ENCODE peak calls at places on chromosomes 5 and 9, in nine cellular contexts. R is AG04449; H is CD4-positive, alpha-beta T cell; J is chondrocyte; X is endothelial cell; S is DND-41; Q is GM10248; D is HL-60; T is heart right ventricle. L is an unnamed sample.

GRCh38 chr5:84403773-84404172 is 19.1 kb upstream of the EDIL3 start:
- DNase-seq in R (peak), H (no peak), J (no peak), X (no peak), S (no peak), Q (no peak), D (no peak), T (no peak), L (no peak)

GRCh38 chr5:173595826-173596225 is 20.6 kb downstream of the BOD1 start:
- DNase-seq in R (no peak), H (no peak), J (no peak), X (no peak), S (no peak), Q (no peak), D (no peak), T (no peak), L (no peak)

GRCh38 chr9:72539824-72540347 is 18.5 kb downstream of the TMC1 start:
- DNase-seq in R (no peak), H (no peak), J (no peak), X (no peak), S (no peak), Q (no peak), D (no peak), T (no peak), L (no peak)

GRCh38 chr5:73954381-73954780 is 328.4 kb downstream of the ARHGEF28 start:
- DNase-seq in R (no peak), H (no peak), J (no peak), X (no peak), S (no peak), Q (no peak), D (no peak), T (no peak), L (no peak)

GRCh38 chr5:82798676-82799075 is 278.5 kb downstream of the TMEM167A start:
- DNase-seq in R (no peak), H (no peak), J (no peak), X (no peak), S (no peak), Q (no peak), D (no peak), T (no peak), L (no peak)

GRCh38 chr5:120297621-120298020 is 166.5 kb upstream of the PRR16 start:
- DNase-seq in R (no peak), H (no peak), J (no peak), X (no peak), S (no peak), Q (no peak), D (no peak), T (no peak), L (no peak)

GRCh38 chr9:111052831-111053230 is 14.6 kb upstream of the LPAR1 start:
- DNase-seq in R (peak), H (no peak), J (no peak), X (no peak), S (no peak), Q (no peak), D (no peak), T (no peak), L (no peak)

GRCh38 chr9:116377179-116377790 is 223.7 kb downstream of the PAPPA start:
- DNase-seq in R (no peak), H (no peak), J (no peak), X (no peak), S (no peak), Q (no peak), D (no peak), T (no peak), L (no peak)

GRCh38 chr9:88574993-88575392 is 40.0 kb downstream of the NXNL2 start:
- DNase-seq in R (no peak), H (no peak), J (no peak), X (no peak), S (no peak), Q (no peak), D (no peak), T (no peak), L (no peak)

GRCh38 chr5:72539038-72539437 is 31.8 kb upstream of the ZNF366 start:
- DNase-seq in R (no peak), H (no peak), J (no peak), X (no peak), S (no peak), Q (no peak), D (no peak), T (no peak), L (no peak)

GRCh38 chr5:91024727-91025126 is 358.4 kb downstream of the ARRDC3 start:
- DNase-seq in R (no peak), H (no peak), J (no peak), X (no peak), S (no peak), Q (no peak), D (no peak), T (no peak), L (no peak)

GRCh38 chr9:7844283-7844682 is 44.7 kb upstream of the DMAC1 start:
- DNase-seq in R (no peak), H (no peak), J (no peak), X (peak), S (peak), Q (no peak), D (peak), T (no peak), L (no peak)

GRCh38 chr9:134894136-134894860 is 13.7 kb downstream of the FCN2 start:
- DNase-seq in R (no peak), H (no peak), J (no peak), X (no peak), S (no peak), Q (no peak), D (no peak), T (no peak), L (no peak)

GRCh38 chr5:33423018-33423630 is 17.6 kb upstream of the TARS1 start:
- DNase-seq in R (no peak), H (no peak), J (no peak), X (no peak), S (no peak), Q (no peak), D (no peak), T (no peak), L (no peak)

GRCh38 chr5:82820958-82821880 is 256.0 kb downstream of the TMEM167A start:
- DNase-seq in R (no peak), H (no peak), J (no peak), X (no peak), S (no peak), Q (peak), D (no peak), T (no peak), L (no peak)

GRCh38 chr9:107215381-107215780 is 67.7 kb upstream of the RAD23B start:
- DNase-seq in R (no peak), H (no peak), J (no peak), X (no peak), S (no peak), Q (no peak), D (no peak), T (no peak), L (no peak)

GRCh38 chr5:169728-170094 is 21.6 kb upstream of the LRRC14B start:
- DNase-seq in R (no peak), H (no peak), J (no peak), X (no peak), S (no peak), Q (no peak), D (no peak), T (no peak), L (no peak)

GRCh38 chr9:91775011-91775707 is 174.9 kb downstream of the ROR2 start:
- DNase-seq in R (no peak), H (peak), J (no peak), X (peak), S (peak), Q (peak), D (peak), T (peak), L (peak)

GRCh38 chr5:85304524-85304923 is 919.8 kb upstream of the EDIL3 start:
- DNase-seq in R (no peak), H (no peak), J (no peak), X (no peak), S (no peak), Q (no peak), D (no peak), T (no peak), L (no peak)

GRCh38 chr5:132385321-132386105 is 16.0 kb downstream of the SLC22A5 start:
- DNase-seq in R (no peak), H (peak), J (no peak), X (peak), S (peak), Q (peak), D (no peak), T (no peak), L (peak)

GRCh38 chr5:172179032-172179989 is 8.7 kb downstream of the STK10 start:
- DNase-seq in R (no peak), H (peak), J (no peak), X (peak), S (peak), Q (peak), D (peak), T (no peak), L (peak)

GRCh38 chr9:96449522-96449843 is 486 bp upstream of the HABP4 start:
- DNase-seq in R (no peak), H (no peak), J (no peak), X (no peak), S (no peak), Q (no peak), D (peak), T (no peak), L (no peak)

GRCh38 chr9:128456613-128457061 is 831 bp downstream of the ODF2 start:
- DNase-seq in R (no peak), H (peak), J (no peak), X (peak), S (peak), Q (peak), D (peak), T (peak), L (peak)

GRCh38 chr5:133552925-133553525 is 59.3 kb downstream of the FSTL4 start:
- DNase-seq in R (no peak), H (peak), J (no peak), X (peak), S (peak), Q (peak), D (peak), T (peak), L (peak)

GRCh38 chr9:127202461-127203139 is 62.0 kb upstream of the GARNL3 start:
- DNase-seq in R (no peak), H (no peak), J (peak), X (no peak), S (no peak), Q (no peak), D (no peak), T (no peak), L (no peak)

GRCh38 chr5:173973614-173973969 is 15.4 kb upstream of the C5orf47 start:
- DNase-seq in R (no peak), H (no peak), J (no peak), X (no peak), S (no peak), Q (peak), D (no peak), T (no peak), L (peak)

GRCh38 chr5:54774281-54775171 is 210.9 kb downstream of the ESM1 start:
- DNase-seq in R (no peak), H (no peak), J (no peak), X (no peak), S (no peak), Q (no peak), D (no peak), T (peak), L (no peak)

GRCh38 chr9:90727498-90727897 is 74.1 kb upstream of the SYK start:
- DNase-seq in R (no peak), H (no peak), J (no peak), X (no peak), S (no peak), Q (no peak), D (no peak), T (no peak), L (no peak)

GRCh38 chr9:86978986-86979385 is 31.7 kb upstream of the GAS1 start:
- DNase-seq in R (no peak), H (no peak), J (no peak), X (no peak), S (no peak), Q (no peak), D (no peak), T (no peak), L (no peak)

GRCh38 chr9:68872026-68872501 is 141.8 kb downstream of the PRKACG start:
- DNase-seq in R (no peak), H (no peak), J (no peak), X (no peak), S (no peak), Q (no peak), D (no peak), T (peak), L (no peak)

GRCh38 chr5:98309785-98310566 is 463.5 kb upstream of the RGMB start:
- DNase-seq in R (peak), H (no peak), J (no peak), X (peak), S (no peak), Q (peak), D (no peak), T (no peak), L (peak)

GRCh38 chr9:4585135-4585534 is 77.0 kb upstream of the PLPP6 start:
- DNase-seq in R (no peak), H (no peak), J (no peak), X (no peak), S (no peak), Q (no peak), D (no peak), T (no peak), L (no peak)

GRCh38 chr5:39148983-39149534 is 70.3 kb downstream of the FYB1 start:
- DNase-seq in R (no peak), H (no peak), J (no peak), X (no peak), S (no peak), Q (peak), D (no peak), T (no peak), L (no peak)

GRCh38 chr5:179343902-179344300 is 1.4 kb downstream of the ADAMTS2 start:
- DNase-seq in R (no peak), H (no peak), J (no peak), X (peak), S (no peak), Q (no peak), D (no peak), T (peak), L (peak)
- TF ChIP-seq CTCF in R (peak), H (no peak), J (peak), X (peak), S (no peak), Q (no peak), D (no peak), T (no peak), L (no peak)

DNA sequence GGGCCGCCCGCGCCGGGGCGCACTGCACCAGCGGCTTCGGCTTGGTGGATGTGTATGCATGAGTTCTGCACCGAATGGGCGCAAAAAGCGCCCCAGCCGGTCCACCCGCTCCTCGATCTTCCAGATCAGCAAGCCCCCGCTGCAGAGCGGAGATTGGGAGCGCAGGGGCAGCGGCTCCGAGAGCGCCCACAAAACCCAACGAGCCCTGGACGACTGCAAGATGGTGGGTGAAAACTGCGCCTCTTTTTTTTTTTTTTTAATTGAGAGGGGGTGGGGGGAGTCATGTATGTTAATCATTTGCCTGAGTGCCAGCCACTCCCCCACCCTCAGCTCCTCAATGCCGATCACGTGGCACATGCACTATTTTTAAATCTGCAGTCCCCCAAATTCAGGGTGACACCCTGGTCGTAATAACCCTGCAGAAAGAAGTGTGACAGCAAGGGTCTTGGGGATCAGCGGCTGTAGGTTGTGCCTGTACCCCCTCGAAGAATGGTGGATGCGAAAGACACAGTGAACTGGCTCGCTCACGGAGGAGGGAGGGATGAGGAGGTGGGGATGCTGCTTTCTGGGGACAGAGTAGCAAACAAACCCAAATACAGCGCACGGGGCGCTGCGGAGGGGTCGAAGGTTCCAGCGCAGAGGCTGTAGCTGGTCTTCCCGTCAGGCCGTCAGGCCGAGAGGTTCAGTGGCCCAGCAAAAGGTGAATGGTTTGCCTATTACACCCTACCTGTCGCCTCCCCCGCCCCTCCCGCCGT is 929 bp downstream of the RGS7BP start:
- DNase-seq in R (no peak), H (no peak), J (peak), X (peak), S (no peak), Q (no peak), D (no peak), T (no peak), L (no peak)
- TF ChIP-seq CTCF in R (no peak), H (no peak), J (no peak), X (no peak), S (no peak), Q (no peak), D (no peak), T (no peak), L (no peak)

GRCh38 chr5:97046270-97046982 is 96.0 kb downstream of the LIX1 start:
- DNase-seq in R (peak), H (no peak), J (no peak), X (no peak), S (no peak), Q (no peak), D (no peak), T (no peak), L (no peak)

GRCh38 chr5:97043511-97043910 is 98.9 kb downstream of the LIX1 start:
- DNase-seq in R (no peak), H (no peak), J (no peak), X (no peak), S (no peak), Q (no peak), D (no peak), T (no peak), L (no peak)

GRCh38 chr5:97042981-97043380 is 99.4 kb downstream of the LIX1 start:
- DNase-seq in R (no peak), H (no peak), J (no peak), X (no peak), S (no peak), Q (no peak), D (no peak), T (no peak), L (no peak)

GRCh38 chr5:97041239-97041638 is 101.2 kb downstream of the LIX1 start:
- DNase-seq in R (no peak), H (no peak), J (no peak), X (no peak), S (no peak), Q (no peak), D (no peak), T (no peak), L (no peak)

GRCh38 chr5:97044057-97044456 is 98.4 kb downstream of the LIX1 start:
- DNase-seq in R (no peak), H (no peak), J (no peak), X (peak), S (no peak), Q (no peak), D (no peak), T (peak), L (no peak)
- TF ChIP-seq CTCF in R (peak), H (no peak), J (peak), X (no peak), S (peak), Q (peak), D (no peak), T (peak), L (no peak)

GRCh38 chr5:56167522-56167921 is 65.6 kb downstream of the ANKRD55 start:
- DNase-seq in R (no peak), H (no peak), J (no peak), X (no peak), S (no peak), Q (no peak), D (no peak), T (no peak), L (no peak)

GRCh38 chr5:56169949-56170348 is 63.2 kb downstream of the ANKRD55 start:
- DNase-seq in R (no peak), H (no peak), J (no peak), X (no peak), S (no peak), Q (no peak), D (no peak), T (no peak), L (no peak)

GRCh38 chr5:56168066-56168478 is 65.1 kb downstream of the ANKRD55 start:
- DNase-seq in R (no peak), H (no peak), J (no peak), X (no peak), S (no peak), Q (no peak), D (no peak), T (no peak), L (no peak)

GRCh38 chr5:56170557-56170956 is 62.6 kb downstream of the ANKRD55 start:
- DNase-seq in R (no peak), H (no peak), J (no peak), X (no peak), S (no peak), Q (no peak), D (no peak), T (no peak), L (no peak)

GRCh38 chr5:56169281-56169680 is 63.8 kb downstream of the ANKRD55 start:
- DNase-seq in R (no peak), H (no peak), J (no peak), X (no peak), S (no peak), Q (no peak), D (no peak), T (no peak), L (no peak)
- TF ChIP-seq CTCF in R (no peak), H (no peak), J (no peak), X (no peak), S (no peak), Q (no peak), D (no peak), T (no peak), L (no peak)

GRCh38 chr5:140835622-140836510 is 1.8 kb downstream of the PCDHA7 start:
- DNase-seq in R (no peak), H (no peak), J (peak), X (no peak), S (no peak), Q (no peak), D (no peak), T (no peak), L (no peak)

GRCh38 chr5:140842798-140843733 is 2.1 kb downstream of the PCDHA8 start:
- DNase-seq in R (no peak), H (no peak), J (no peak), X (no peak), S (no peak), Q (no peak), D (no peak), T (no peak), L (no peak)

GRCh38 chr5:140840978-140841962 is at the start of gene PCDHA8:
- DNase-seq in R (no peak), H (no peak), J (no peak), X (peak), S (no peak), Q (no peak), D (no peak), T (no peak), L (peak)
- TF ChIP-seq CTCF in R (no peak), H (no peak), J (peak), X (peak), S (peak), Q (no peak), D (no peak), T (no peak), L (peak)

DNA sequence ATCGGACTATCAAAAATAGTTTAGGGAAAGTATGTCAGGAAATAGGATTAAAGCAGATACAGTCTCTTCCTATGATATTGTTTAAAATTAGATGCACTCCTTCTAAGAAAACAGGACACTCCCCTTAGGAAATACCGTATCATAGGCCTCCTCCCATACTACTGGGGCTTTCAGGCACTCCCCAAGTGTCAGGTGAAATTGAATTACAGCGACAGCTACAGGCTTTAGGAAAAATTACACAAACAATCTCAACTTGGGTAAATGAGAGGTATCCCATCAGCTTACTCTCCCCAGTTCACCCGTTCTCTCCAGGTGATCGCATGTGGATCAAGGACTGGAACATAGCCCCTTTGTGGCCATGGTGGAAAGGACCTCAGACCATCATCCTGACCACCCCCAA is 110.4 kb upstream of the EPB41L4A start:
- DNase-seq in R (no peak), H (no peak), J (no peak), X (no peak), S (no peak), Q (no peak), D (no peak), T (no peak), L (no peak)
- TF ChIP-seq CTCF in R (no peak), H (no peak), J (peak), X (no peak), S (peak), Q (peak), D (no peak), T (no peak), L (no peak)

DNA sequence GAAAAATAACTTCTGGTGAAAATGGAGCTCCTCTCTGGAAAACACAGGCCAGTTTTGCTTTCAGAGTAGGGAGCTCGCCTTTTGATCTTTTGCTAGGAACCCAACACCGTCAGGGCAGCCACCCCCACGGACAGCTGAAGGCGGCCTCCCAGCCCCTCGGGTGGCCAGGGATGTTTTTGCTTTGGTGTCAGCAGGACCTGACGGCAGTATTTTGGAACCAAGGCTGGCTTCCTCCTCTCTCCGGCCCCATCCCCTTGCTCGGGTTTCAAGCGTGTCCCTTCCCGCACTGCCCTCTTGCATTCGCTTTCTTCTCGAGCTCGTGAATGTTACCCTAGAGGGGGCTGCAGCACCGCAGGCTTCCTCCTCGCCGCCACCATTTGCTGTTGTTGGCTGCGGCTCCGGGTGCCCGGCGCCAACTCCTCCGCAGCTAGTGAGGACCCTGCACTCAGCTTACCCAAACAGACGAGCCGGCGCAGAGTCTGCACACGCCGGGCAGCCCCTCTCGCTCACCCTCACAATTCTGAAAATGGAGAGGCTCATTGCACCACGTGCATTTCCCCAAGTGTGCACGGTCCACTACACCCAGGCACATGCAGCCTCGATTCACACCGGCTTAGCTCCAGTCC is 35.5 kb upstream of the ADAMTSL1 start:
- DNase-seq in R (no peak), H (no peak), J (no peak), X (peak), S (no peak), Q (no peak), D (no peak), T (peak), L (no peak)
- TF ChIP-seq CTCF in R (peak), H (no peak), J (peak), X (no peak), S (no peak), Q (no peak), D (no peak), T (peak), L (no peak)